ENCODE peak calls at places on chromosomes 6 and 20, in five cellular contexts. G is endothelial cell of umbilical vein, C is GM23338, P is spleen, B is Panc1. S is an unnamed sample.

GRCh38 chr6:108080010-108080780 is 5.7 kb upstream of the OSTM1 start:
- DNase-seq in G (no peak), C (peak), P (no peak), B (no peak), S (no peak)

GRCh38 chr20:18360601-18361000 is 72.3 kb downstream of the ZNF133 start:
- DNase-seq in G (no peak), C (no peak), P (no peak), B (no peak), S (no peak)

GRCh38 chr6:1129141-1129540 is 182.8 kb upstream of the FOXQ1 start:
- DNase-seq in G (no peak), C (no peak), P (no peak), B (no peak), S (peak)

GRCh38 chr6:11218827-11219826 is 13.3 kb downstream of the NEDD9 start:
- DNase-seq in G (peak), C (no peak), P (no peak), B (no peak), S (peak)

GRCh38 chr6:16832027-16832688 is 70.9 kb upstream of the ATXN1 start:
- DNase-seq in G (no peak), C (no peak), P (no peak), B (no peak), S (no peak)

GRCh38 chr6:13923527-13924145 is 1.1 kb upstream of the RNF182 start:
- DNase-seq in G (peak), C (no peak), P (no peak), B (no peak), S (no peak)

GRCh38 chr6:161422710-161423109 is 148.8 kb upstream of the AGPAT4 start:
- DNase-seq in G (no peak), C (no peak), P (no peak), B (no peak), S (no peak)

GRCh38 chr6:97322811-97323210 is 39.8 kb upstream of the MMS22L start:
- DNase-seq in G (no peak), C (no peak), P (no peak), B (no peak), S (no peak)

GRCh38 chr6:33018904-33019303 is 9.5 kb upstream of the HLA-DOA start:
- DNase-seq in G (peak), C (peak), P (peak), B (no peak), S (no peak)

GRCh38 chr6:148144917-148145521 is 197.6 kb upstream of the SASH1 start:
- DNase-seq in G (peak), C (peak), P (peak), B (peak), S (peak)

GRCh38 chr20:44643596-44644383 is 7.7 kb downstream of the ADA start:
- DNase-seq in G (peak), C (peak), P (peak), B (peak), S (no peak)
- TF ChIP-seq POLR2AphosphoS5 in G (peak), C (no peak), P (peak), B (no peak), S (no peak)

GRCh38 chr20:62370807-62371587 is 3.9 kb upstream of the LAMA5 start:
- DNase-seq in G (no peak), C (no peak), P (no peak), B (no peak), S (no peak)
- TF ChIP-seq POLR2AphosphoS5 in G (no peak), C (no peak), P (no peak), B (no peak), S (no peak)

GRCh38 chr20:33733654-33734576 is 2.1 kb downstream of the ZNF341 start:
- DNase-seq in G (peak), C (peak), P (peak), B (no peak), S (no peak)
- TF ChIP-seq POLR2AphosphoS5 in G (no peak), C (no peak), P (no peak), B (peak), S (no peak)

GRCh38 chr20:50655325-50655880 is 35.9 kb downstream of the RIPOR3 start:
- DNase-seq in G (no peak), C (no peak), P (no peak), B (no peak), S (no peak)
- TF ChIP-seq POLR2AphosphoS5 in G (no peak), C (no peak), P (peak), B (no peak), S (peak)

GRCh38 chr6:143060806-143061596 is at the start of gene AIG1:
- DNase-seq in G (peak), C (peak), P (peak), B (no peak), S (peak)
- TF ChIP-seq POLR2AphosphoS5 in G (peak), C (peak), P (peak), B (peak), S (no peak)

GRCh38 chr20:48691523-48691922 is 136.3 kb downstream of the PREX1 start:
- DNase-seq in G (no peak), C (no peak), P (peak), B (no peak), S (no peak)

GRCh38 chr20:48689388-48689787 is 138.4 kb downstream of the PREX1 start:
- DNase-seq in G (no peak), C (no peak), P (peak), B (no peak), S (no peak)

GRCh38 chr20:48688579-48688978 is 139.2 kb downstream of the PREX1 start:
- DNase-seq in G (no peak), C (no peak), P (peak), B (no peak), S (no peak)

GRCh38 chr20:48689874-48690571 is 137.8 kb downstream of the PREX1 start:
- DNase-seq in G (no peak), C (no peak), P (peak), B (no peak), S (no peak)

DNA sequence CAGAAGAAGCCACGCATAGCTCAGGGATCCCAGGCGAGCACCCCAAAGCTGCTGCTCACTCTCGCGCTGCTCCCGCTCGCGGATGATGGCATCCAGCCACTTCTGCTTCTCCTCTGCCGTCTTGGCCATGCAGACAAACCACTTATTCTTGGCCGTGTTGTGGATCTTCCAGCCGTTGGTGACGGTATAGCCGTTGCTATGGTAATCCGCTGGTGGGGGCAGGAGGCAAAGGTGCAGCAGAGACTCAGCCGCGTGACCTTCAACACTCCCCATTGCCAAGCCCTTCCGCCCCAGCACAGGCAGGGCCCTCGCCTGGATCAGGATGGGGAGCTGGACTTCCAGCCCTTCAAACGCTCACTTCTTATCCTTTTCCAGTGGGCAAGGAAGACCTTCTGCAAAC is 136.9 kb downstream of the PREX1 start:
- DNase-seq in G (no peak), C (peak), P (peak), B (no peak), S (no peak)
- TF ChIP-seq POLR2AphosphoS5 in G (no peak), C (no peak), P (peak), B (no peak), S (no peak)

GRCh38 chr6:132819405-132820145 is 5.2 kb downstream of the RPS12 start:
- DNase-seq in G (no peak), C (peak), P (no peak), B (no peak), S (no peak)

GRCh38 chr6:132816665-132817064 is 2.3 kb downstream of the RPS12 start:
- DNase-seq in G (no peak), C (no peak), P (no peak), B (no peak), S (no peak)

GRCh38 chr6:132820629-132821381 is 6.4 kb downstream of the RPS12 start:
- DNase-seq in G (peak), C (peak), P (no peak), B (no peak), S (no peak)

GRCh38 chr6:132817554-132818403 is 3.4 kb downstream of the RPS12 start:
- DNase-seq in G (no peak), C (no peak), P (no peak), B (no peak), S (no peak)

GRCh38 chr6:132818404-132819359 is 4.3 kb downstream of the RPS12 start:
- DNase-seq in G (no peak), C (peak), P (no peak), B (no peak), S (no peak)
- TF ChIP-seq POLR2AphosphoS5 in G (peak), C (peak), P (peak), B (peak), S (no peak)

DNA sequence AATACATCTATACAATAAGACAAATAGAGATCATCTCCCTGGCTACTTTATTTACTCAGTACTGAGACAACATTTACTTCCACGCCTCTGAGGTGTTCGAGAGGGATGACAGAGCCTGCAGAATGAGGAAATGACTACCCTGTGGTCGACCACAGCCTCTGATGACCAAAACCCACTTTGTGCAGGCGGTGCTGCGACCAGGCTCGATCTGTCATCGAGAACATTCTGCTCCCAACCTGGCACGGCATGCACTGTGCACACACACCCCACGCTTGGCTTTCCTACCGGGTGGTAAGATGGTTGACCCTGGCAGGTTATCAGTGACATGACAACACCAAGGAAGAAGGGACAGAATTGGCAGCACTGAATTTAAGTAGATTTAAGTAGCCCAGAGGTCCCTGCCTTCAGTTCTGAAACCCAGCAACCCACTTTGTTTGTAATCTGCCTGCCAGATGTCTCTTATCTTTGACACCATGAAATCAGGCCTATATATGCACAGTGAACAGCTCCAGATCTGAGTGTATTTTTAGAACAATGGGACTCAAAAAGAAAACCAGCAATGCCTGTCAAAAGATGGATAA is 42.6 kb downstream of the TTI1 start:
- DNase-seq in G (peak), C (no peak), P (peak), B (peak), S (peak)
- TF ChIP-seq POLR2AphosphoS5 in G (peak), C (no peak), P (peak), B (no peak), S (no peak)

GRCh38 chr6:150664091-150664490 is 64.4 kb downstream of the PLEKHG1 start:
- DNase-seq in G (no peak), C (no peak), P (no peak), B (no peak), S (no peak)

GRCh38 chr6:150670311-150670710 is 70.6 kb downstream of the PLEKHG1 start:
- DNase-seq in G (no peak), C (no peak), P (no peak), B (no peak), S (no peak)

GRCh38 chr6:150666071-150666470 is 66.4 kb downstream of the PLEKHG1 start:
- DNase-seq in G (no peak), C (no peak), P (no peak), B (no peak), S (no peak)

GRCh38 chr6:150668882-150669476 is 69.3 kb downstream of the PLEKHG1 start:
- DNase-seq in G (no peak), C (no peak), P (no peak), B (no peak), S (no peak)

DNA sequence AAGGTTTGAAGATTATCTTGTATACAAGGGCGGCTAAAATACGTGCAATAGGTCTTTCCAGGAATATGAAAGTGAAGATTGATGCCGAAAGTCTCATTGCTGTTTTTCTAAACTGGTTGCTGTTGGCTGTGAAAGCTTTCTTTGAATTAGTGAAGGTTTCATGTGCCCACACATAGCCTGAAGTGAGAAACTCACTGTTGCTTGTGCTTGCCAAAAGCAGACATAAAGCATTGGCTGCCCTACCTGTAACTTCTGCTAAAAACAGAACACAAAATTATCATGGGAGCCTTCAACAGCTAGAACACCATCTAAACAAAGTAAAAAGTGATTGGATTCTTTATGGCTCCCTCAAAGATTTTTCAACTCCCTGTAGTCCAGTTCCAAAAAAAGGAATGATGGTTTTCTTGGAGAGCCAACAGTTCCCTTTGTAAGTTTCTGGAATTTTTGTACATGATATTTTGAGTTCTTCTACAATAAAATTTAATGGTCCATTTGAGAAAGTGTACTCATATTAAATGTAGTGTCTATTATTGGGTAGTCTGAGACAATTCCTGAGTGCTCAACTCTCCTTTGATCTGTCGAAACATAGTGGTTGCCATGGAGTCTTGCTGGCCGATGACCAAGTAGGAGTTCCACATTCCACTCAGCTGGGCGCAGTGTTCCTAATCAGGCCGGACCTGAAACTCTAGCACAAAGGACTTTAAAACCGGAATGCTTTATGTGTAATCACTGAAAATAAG is 68.5 kb downstream of the PLEKHG1 start:
- DNase-seq in G (peak), C (peak), P (no peak), B (no peak), S (peak)
- TF ChIP-seq POLR2AphosphoS5 in G (no peak), C (no peak), P (no peak), B (no peak), S (peak)

S was measured in breast epithelium.